ENCODE peak calls at places on chromosomes 7 and 10, in six cellular contexts. S, J, K, B, R and Q are unnamed samples.

GRCh38 chr10:120108941-120109340 is 216.4 kb downstream of the SEC23IP start:
- DNase-seq in S (no peak), J (no peak), K (no peak), B (no peak), R (no peak), Q (no peak)

GRCh38 chr10:104844073-104844472 is 203.0 kb downstream of the SORCS3 start:
- DNase-seq in S (no peak), J (no peak), K (no peak), B (no peak), R (no peak), Q (no peak)

GRCh38 chr7:103432713-103433112 is 13.3 kb downstream of the SLC26A5 start:
- DNase-seq in S (no peak), J (no peak), K (no peak), B (no peak), R (no peak), Q (no peak)

GRCh38 chr7:142904128-142904527 is 18.6 kb upstream of the TRPV6 start:
- DNase-seq in S (no peak), J (no peak), K (no peak), B (no peak), R (no peak), Q (no peak)

GRCh38 chr7:122200888-122201287 is 56.8 kb upstream of the AASS start:
- DNase-seq in S (no peak), J (no peak), K (no peak), B (no peak), R (no peak), Q (no peak)

GRCh38 chr10:72027498-72027897 is 60.9 kb downstream of the SPOCK2 start:
- DNase-seq in S (no peak), J (no peak), K (no peak), B (no peak), R (no peak), Q (no peak)

GRCh38 chr10:31081937-31082635 is 50.4 kb upstream of the ZNF438 start:
- DNase-seq in S (no peak), J (peak), K (no peak), B (no peak), R (no peak), Q (no peak)

GRCh38 chr10:72276421-72277339 is 3.0 kb downstream of the DDIT4 start:
- DNase-seq in S (no peak), J (no peak), K (no peak), B (no peak), R (peak), Q (peak)

GRCh38 chr10:69215405-69216176 is 4.5 kb upstream of the HKDC1 start:
- DNase-seq in S (no peak), J (no peak), K (no peak), B (no peak), R (no peak), Q (no peak)

GRCh38 chr10:124701881-124702656 is 42.1 kb downstream of the FAM53B start:
- DNase-seq in S (peak), J (no peak), K (no peak), B (no peak), R (no peak), Q (no peak)

GRCh38 chr10:31320598-31321211 is 1.7 kb downstream of the ZEB1 start:
- DNase-seq in S (peak), J (peak), K (no peak), B (peak), R (no peak), Q (peak)

GRCh38 chr7:1287629-1288225 is 55.1 kb downstream of the UNCX start:
- DNase-seq in S (no peak), J (no peak), K (no peak), B (no peak), R (no peak), Q (no peak)

GRCh38 chr10:96645191-96645721 is 58.4 kb upstream of the TM9SF3 start:
- DNase-seq in S (no peak), J (no peak), K (no peak), B (no peak), R (no peak), Q (peak)

GRCh38 chr7:40647719-40648118 is 512.9 kb downstream of the SUGCT start:
- DNase-seq in S (no peak), J (no peak), K (no peak), B (no peak), R (no peak), Q (no peak)

GRCh38 chr7:81769891-81770818 is at the start of gene HGF:
- DNase-seq in S (peak), J (no peak), K (no peak), B (no peak), R (peak), Q (peak)

GRCh38 chr7:875051-875450 is 1.3 kb upstream of the GET4 start:
- DNase-seq in S (no peak), J (no peak), K (no peak), B (no peak), R (no peak), Q (no peak)

GRCh38 chr7:148711191-148712102 is 12.7 kb downstream of the CUL1 start:
- DNase-seq in S (no peak), J (no peak), K (no peak), B (no peak), R (no peak), Q (no peak)

GRCh38 chr7:23685770-23686169 is 5.8 kb downstream of the FAM221A start:
- DNase-seq in S (no peak), J (no peak), K (no peak), B (no peak), R (no peak), Q (no peak)

GRCh38 chr10:68231916-68232315 is at the start of gene ATOH7:
- DNase-seq in S (peak), J (no peak), K (no peak), B (peak), R (no peak), Q (no peak)

GRCh38 chr10:99370993-99371392 is 41.8 kb downstream of the CNNM1 start:
- DNase-seq in S (no peak), J (peak), K (no peak), B (no peak), R (no peak), Q (no peak)

GRCh38 chr7:37690206-37690605 is 6.6 kb downstream of the GPR141 start:
- DNase-seq in S (no peak), J (no peak), K (no peak), B (no peak), R (no peak), Q (no peak)

GRCh38 chr7:117362294-117362693 is 39.4 kb upstream of the WNT2 start:
- DNase-seq in S (no peak), J (no peak), K (no peak), B (no peak), R (no peak), Q (no peak)

GRCh38 chr10:22252801-22253577 is 35.2 kb upstream of the EBLN1 start:
- DNase-seq in S (peak), J (peak), K (peak), B (peak), R (peak), Q (no peak)

GRCh38 chr10:27857616-27858015 is 112.0 kb upstream of the MKX start:
- DNase-seq in S (no peak), J (peak), K (no peak), B (no peak), R (no peak), Q (no peak)

GRCh38 chr10:55813451-55814170 is 547.4 kb downstream of the ZWINT start:
- DNase-seq in S (no peak), J (no peak), K (no peak), B (no peak), R (no peak), Q (no peak)

GRCh38 chr10:29811751-29812427 is 177.1 kb upstream of the SVIL start:
- DNase-seq in S (peak), J (no peak), K (no peak), B (no peak), R (no peak), Q (peak)

GRCh38 chr10:47305566-47305965 is 5.6 kb downstream of the GDF10 start:
- DNase-seq in S (no peak), J (no peak), K (no peak), B (no peak), R (no peak), Q (no peak)

GRCh38 chr7:17952387-17952786 is 12.1 kb upstream of the SNX13 start:
- DNase-seq in S (no peak), J (no peak), K (no peak), B (no peak), R (no peak), Q (no peak)

GRCh38 chr7:149319376-149319775 is 57.4 kb downstream of the ZNF783 start:
- DNase-seq in S (no peak), J (no peak), K (no peak), B (no peak), R (no peak), Q (no peak)

GRCh38 chr10:21975378-21975990 is 28.0 kb downstream of the DNAJC1 start:
- DNase-seq in S (no peak), J (peak), K (no peak), B (no peak), R (no peak), Q (no peak)

GRCh38 chr10:79176949-79177602 is 108.3 kb downstream of the ZMIZ1 start:
- DNase-seq in S (peak), J (no peak), K (no peak), B (no peak), R (no peak), Q (no peak)

GRCh38 chr7:2225336-2225735 is 7.4 kb downstream of the MAD1L1 start:
- DNase-seq in S (no peak), J (no peak), K (peak), B (no peak), R (no peak), Q (no peak)

GRCh38 chr10:128462026-128462425 is 335.8 kb upstream of the MKI67 start:
- DNase-seq in S (no peak), J (no peak), K (no peak), B (no peak), R (no peak), Q (no peak)
- H3K4me3 ChIP-seq in S (no peak), J (no peak), K (no peak), B (no peak), R (no peak), Q (no peak)

GRCh38 chr10:65566906-65567305 is 1358.9 kb upstream of the LRRTM3 start:
- DNase-seq in S (no peak), J (peak), K (no peak), B (no peak), R (no peak), Q (no peak)

GRCh38 chr10:65565246-65565645 is 1360.6 kb upstream of the LRRTM3 start:
- DNase-seq in S (no peak), J (no peak), K (no peak), B (no peak), R (no peak), Q (no peak)

GRCh38 chr10:65571011-65571570 is 1354.7 kb upstream of the LRRTM3 start:
- DNase-seq in S (no peak), J (no peak), K (no peak), B (no peak), R (no peak), Q (no peak)

GRCh38 chr10:65570143-65571010 is 1355.5 kb upstream of the LRRTM3 start:
- DNase-seq in S (peak), J (peak), K (peak), B (peak), R (peak), Q (no peak)
- H3K4me3 ChIP-seq in S (peak), J (peak), K (peak), B (peak), R (peak), Q (peak)

DNA sequence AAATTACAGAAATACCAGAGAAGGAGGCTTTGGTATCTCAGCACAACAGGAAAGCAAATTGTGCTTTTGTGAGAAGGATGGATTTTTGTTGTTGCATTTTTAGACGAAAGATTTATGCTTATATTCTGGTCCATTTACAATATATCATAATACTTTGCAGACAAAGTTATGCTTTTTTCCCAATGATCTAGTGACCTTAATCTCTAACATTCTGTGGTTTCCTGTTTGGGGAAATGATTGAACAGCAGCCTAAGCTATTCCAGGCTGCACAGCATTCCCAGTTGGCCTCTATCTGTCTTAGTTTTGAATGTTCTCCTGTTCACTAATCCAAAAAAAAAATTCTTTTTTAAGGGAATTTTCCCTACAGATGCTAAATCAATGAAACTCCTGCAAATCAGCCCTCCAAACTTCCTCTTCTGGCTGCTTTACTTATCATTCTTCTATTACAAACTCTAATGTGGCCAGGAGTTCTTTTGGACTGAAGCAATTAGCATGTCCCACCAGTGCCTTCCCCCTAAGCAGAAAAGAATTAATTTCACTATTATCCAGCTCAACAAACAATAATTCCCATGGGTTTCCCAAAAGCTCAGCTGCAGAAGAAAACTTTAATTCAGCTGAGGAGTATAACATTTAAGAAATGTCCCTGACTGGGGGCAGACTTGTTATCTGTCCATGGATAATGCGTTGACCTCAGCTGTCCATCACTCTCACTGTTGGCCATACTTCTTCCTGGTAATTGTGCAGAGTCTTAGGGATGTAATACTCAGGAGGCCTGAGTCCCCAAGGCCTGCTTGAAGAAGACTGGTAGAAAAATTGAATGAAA is 81.8 kb upstream of the TRIL start:
- DNase-seq in S (no peak), J (no peak), K (no peak), B (no peak), R (no peak), Q (no peak)
- H3K4me3 ChIP-seq in S (no peak), J (no peak), K (no peak), B (no peak), R (no peak), Q (no peak)

GRCh38 chr10:133377818-133378250 is 1.2 kb upstream of the PAOX start:
- DNase-seq in S (no peak), J (no peak), K (no peak), B (no peak), R (no peak), Q (no peak)
- H3K4me3 ChIP-seq in S (peak), J (peak), K (peak), B (peak), R (peak), Q (peak)